ENCODE peak calls at places on chromosome 12, in eight cellular contexts. Z is activated T-helper 1 cell treated with Interleukin-2 at 50 U/mL for 16 hours; F is M059J; K is stimulated activated CD4-positive, alpha-beta T cell treated with anti-CD3 and anti-CD28 coated beads, Interleukin-15, amount 100 ng/mL, for 24 hours; A is upper lobe of right lung; E is RWPE2; W is endothelial cell of umbilical vein; H is H9. M is an unnamed sample.

GRCh38 chr12:123288751-123289346 is 17.2 kb upstream of the CDK2AP1 start:
- DNase-seq in Z (no peak), E (no peak), A (peak), W (no peak), K (no peak), F (no peak), H (no peak), M (no peak)

GRCh38 chr12:71840226-71840847 is 778 bp downstream of the TBC1D15 start:
- DNase-seq in F (peak), K (peak), E (no peak), W (peak), H (no peak), Z (no peak), A (no peak), M (peak)

GRCh38 chr12:109741286-109741969 is 27.8 kb downstream of the FAM222A start:
- DNase-seq in Z (no peak), F (no peak), H (peak), E (peak), W (no peak), K (no peak), A (peak), M (no peak)

GRCh38 chr12:3311027-3311402 is 180.0 kb upstream of the PRMT8 start:
- DNase-seq in Z (no peak), F (peak), E (peak), A (no peak), H (no peak), K (no peak), W (no peak), M (no peak)

GRCh38 chr12:4268549-4269181 is 4.9 kb upstream of the CCND2 start:
- DNase-seq in E (no peak), A (no peak), W (peak), H (no peak), K (peak), Z (no peak), F (no peak), M (peak)

GRCh38 chr12:18430425-18431048 is 169.2 kb downstream of the PIK3C2G start:
- DNase-seq in K (peak), A (no peak), E (no peak), F (peak), W (peak), H (peak), Z (no peak), M (no peak)

GRCh38 chr12:46985816-46986215 is 93.6 kb upstream of the PCED1B start:
- DNase-seq in A (no peak), H (no peak), W (no peak), K (no peak), E (no peak), Z (no peak), F (no peak), M (no peak)

GRCh38 chr12:21509768-21510167 is 8.2 kb downstream of the GOLT1B start:
- DNase-seq in W (no peak), Z (no peak), H (no peak), E (no peak), A (no peak), F (no peak), K (no peak), M (no peak)

GRCh38 chr12:1418144-1418543 is 176.2 kb downstream of the FBXL14 start:
- DNase-seq in A (no peak), E (no peak), K (no peak), H (no peak), F (peak), Z (no peak), W (peak), M (no peak)

GRCh38 chr12:106204312-106204711 is 43.5 kb downstream of the CKAP4 start:
- DNase-seq in K (no peak), F (no peak), H (no peak), Z (no peak), E (no peak), A (no peak), W (no peak), M (no peak)

GRCh38 chr12:21416611-21417121 is 20.8 kb upstream of the PYROXD1 start:
- DNase-seq in F (peak), E (no peak), H (no peak), W (peak), K (no peak), Z (no peak), A (no peak), M (no peak)

GRCh38 chr12:44816446-44817017 is 59.6 kb downstream of the NELL2 start:
- DNase-seq in E (no peak), H (no peak), K (no peak), Z (no peak), F (no peak), A (no peak), W (no peak), M (no peak)

GRCh38 chr12:106247731-106248176 is at the start of gene CKAP4:
- DNase-seq in K (peak), E (no peak), A (peak), W (peak), Z (peak), F (peak), H (peak), M (peak)

GRCh38 chr12:131510431-131510830 is 200.5 kb upstream of the SFSWAP start:
- DNase-seq in F (no peak), W (no peak), K (no peak), H (no peak), A (no peak), E (no peak), Z (no peak), M (no peak)